ENCODE peak calls at places on chromosomes 11 and 22, in nine cellular contexts. J is Ammon's horn; W is stimulated activated CD8-positive, alpha-beta memory T cell treated with anti-CD3 and anti-CD28 coated beads, Interleukin-4, amount 100 ng/mL, for 4 hours; C is B cell; U is NCI-H774; S is posterior cingulate gyrus; P is H7; X is fibroblast of the aortic adventitia; M is immature natural killer cell. Z is an unnamed sample.
A peak's percentile ranks its signal among the peaks of the same experiment; 100 is the strongest.

GRCh38 chr11:106288057-106288456 is 210.6 kb downstream of the AASDHPPT start:
- DNase-seq in S (no peak), M (no peak), J (no peak), U (no peak), X (no peak), W (no peak), P (no peak), C (no peak), Z (no peak)

GRCh38 chr11:111911563-111912401 is at the start of gene CRYAB:
- DNase-seq in W (no peak), U (no peak), M (no peak), X (peak; percentile 89), C (no peak), S (peak; percentile 87), P (peak; percentile 48), J (peak; percentile 96), Z (no peak)

GRCh38 chr22:47328550-47329243 is 566.2 kb downstream of the TBC1D22A start:
- DNase-seq in X (peak; percentile 96), P (no peak), U (no peak), W (no peak), S (no peak), M (no peak), J (no peak), C (no peak), Z (no peak)

GRCh38 chr22:20118572-20119020 is 1.6 kb upstream of the TRMT2A start:
- DNase-seq in C (no peak), X (no peak), W (no peak), S (no peak), J (no peak), U (no peak), P (no peak), M (no peak), Z (no peak)

GRCh38 chr11:74942073-74942750 is 6.7 kb downstream of the XRRA1 start:
- DNase-seq in X (no peak), J (no peak), W (no peak), U (no peak), C (no peak), S (no peak), P (no peak), M (no peak), Z (no peak)

GRCh38 chr11:134037093-134037908 is 31.6 kb upstream of the JAM3 start:
- DNase-seq in U (peak; percentile 59), J (peak; percentile 54), C (peak; percentile 56), X (peak; percentile 74), M (peak; percentile 47), W (no peak), P (peak; percentile 91), S (peak; percentile 61), Z (peak; percentile 11)

GRCh38 chr11:130208241-130209127 is 48.9 kb downstream of the ST14 start:
- DNase-seq in P (peak; percentile 41), X (no peak), W (no peak), C (no peak), J (no peak), M (no peak), U (no peak), S (no peak), Z (no peak)

GRCh38 chr11:76648061-76648460 is 22.5 kb downstream of the LRRC32 start:
- DNase-seq in U (no peak), P (no peak), W (no peak), S (no peak), X (no peak), M (no peak), C (no peak), J (no peak), Z (no peak)

GRCh38 chr11:94815705-94816344 is 47.7 kb downstream of the AMOTL1 start:
- DNase-seq in S (no peak), P (no peak), W (no peak), C (no peak), U (no peak), M (no peak), J (no peak), X (no peak), Z (no peak)